ENCODE peak calls at places on chromosomes 7 and 10, in six cellular contexts. N, V, E, D, F and X are unnamed samples.

GRCh38 chr7:4842302-4843064 is 19.3 kb downstream of the PAPOLB start:
- DNase-seq in N (no peak), V (no peak), E (peak), D (no peak), F (no peak), X (no peak)

GRCh38 chr7:25260862-25261454 is 32.7 kb upstream of the NPVF start:
- DNase-seq in N (no peak), V (peak), E (peak), D (no peak), F (no peak), X (peak)

GRCh38 chr7:28956608-28957063 is 1.5 kb downstream of the TRIL start:
- DNase-seq in N (peak), V (peak), E (peak), D (peak), F (peak), X (no peak)

GRCh38 chr7:120996333-120996982 is 7.9 kb downstream of the CPED1 start:
- DNase-seq in N (peak), V (peak), E (peak), D (peak), F (no peak), X (peak)

GRCh38 chr7:106009511-106010226 is 46.6 kb downstream of the CDHR3 start:
- DNase-seq in N (peak), V (peak), E (peak), D (peak), F (peak), X (peak)

GRCh38 chr10:51171946-51172345 is 97.7 kb downstream of the PRKG1 start:
- DNase-seq in N (no peak), V (no peak), E (peak), D (no peak), F (no peak), X (peak)

GRCh38 chr7:73560035-73560835 is 2.7 kb upstream of the BCL7B start:
- DNase-seq in N (no peak), V (peak), E (peak), D (no peak), F (no peak), X (peak)

GRCh38 chr10:70145666-70146488 is 623 bp downstream of the TYSND1 start:
- DNase-seq in N (peak), V (peak), E (peak), D (peak), F (peak), X (peak)

GRCh38 chr7:41436139-41436538 is 266.8 kb downstream of the INHBA start:
- DNase-seq in N (no peak), V (no peak), E (no peak), D (no peak), F (no peak), X (no peak)

GRCh38 chr10:27744478-27745379 is 890 bp downstream of the MKX start:
- DNase-seq in N (no peak), V (peak), E (peak), D (peak), F (peak), X (peak)

GRCh38 chr7:148264933-148265557 is 325.5 kb upstream of the C7orf33 start:
- DNase-seq in N (no peak), V (peak), E (peak), D (no peak), F (peak), X (peak)

GRCh38 chr7:51823437-51823836 is 506.8 kb upstream of the COBL start:
- DNase-seq in N (no peak), V (no peak), E (no peak), D (no peak), F (no peak), X (no peak)

GRCh38 chr10:101224910-101225823 is 4.1 kb downstream of the LBX1 start:
- DNase-seq in N (no peak), V (no peak), E (no peak), D (no peak), F (peak), X (no peak)

GRCh38 chr7:2640858-2641257 is 9.1 kb downstream of the TTYH3 start:
- DNase-seq in N (no peak), V (no peak), E (no peak), D (no peak), F (no peak), X (no peak)

GRCh38 chr7:139734395-139734794 is 43.4 kb downstream of the HIPK2 start:
- DNase-seq in N (no peak), V (peak), E (peak), D (no peak), F (no peak), X (peak)

GRCh38 chr7:74324499-74325229 is 35.5 kb downstream of the CLIP2 start:
- DNase-seq in N (no peak), V (no peak), E (no peak), D (no peak), F (no peak), X (no peak)

GRCh38 chr10:27481486-27481885 is 22.6 kb upstream of the RAB18 start:
- DNase-seq in N (no peak), V (no peak), E (no peak), D (no peak), F (no peak), X (no peak)

GRCh38 chr7:117068511-117069155 is 115.3 kb downstream of the ST7 start:
- DNase-seq in N (peak), V (no peak), E (no peak), D (no peak), F (peak), X (no peak)

GRCh38 chr7:27198138-27198841 is 1.6 kb downstream of the HOXA13 start:
- DNase-seq in N (peak), V (no peak), E (no peak), D (no peak), F (no peak), X (peak)

GRCh38 chr7:46352335-46352954 is 431.4 kb upstream of the IGFBP3 start:
- DNase-seq in N (no peak), V (peak), E (peak), D (no peak), F (peak), X (peak)

GRCh38 chr7:145478551-145478950 is 638.0 kb upstream of the CNTNAP2 start:
- DNase-seq in N (no peak), V (no peak), E (no peak), D (no peak), F (no peak), X (no peak)

GRCh38 chr10:13953371-13953770 is 366.6 kb downstream of the PRPF18 start:
- DNase-seq in N (no peak), V (no peak), E (peak), D (no peak), F (no peak), X (no peak)

GRCh38 chr10:13959443-13960359 is 371.0 kb downstream of the FRMD4A start:
- DNase-seq in N (no peak), V (no peak), E (no peak), D (no peak), F (no peak), X (peak)

GRCh38 chr10:13955426-13955825 is 368.7 kb downstream of the PRPF18 start:
- DNase-seq in N (no peak), V (no peak), E (no peak), D (no peak), F (no peak), X (peak)

GRCh38 chr10:13957856-13958255 is 371.1 kb downstream of the PRPF18 start:
- DNase-seq in N (no peak), V (no peak), E (no peak), D (no peak), F (peak), X (no peak)

DNA sequence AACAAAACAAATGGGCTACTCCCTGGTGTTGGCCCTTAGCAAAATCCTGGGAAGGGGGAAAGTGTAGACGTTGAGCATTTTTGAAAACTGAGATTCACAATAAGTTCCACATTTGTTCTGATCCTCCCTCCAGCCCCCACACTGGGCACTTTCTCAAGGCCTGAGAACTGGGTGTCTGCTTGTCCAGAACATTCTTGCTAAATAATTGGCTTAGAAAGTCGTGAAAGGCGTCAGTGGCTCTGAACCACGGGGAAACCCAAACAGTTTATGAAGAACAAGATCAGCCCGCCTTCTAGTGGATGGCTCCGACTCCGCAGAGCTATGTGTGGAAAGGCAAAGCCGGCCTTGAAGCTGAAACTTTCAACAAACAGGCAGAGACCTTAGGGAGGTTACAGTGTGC is 370.1 kb downstream of the PRPF18 start:
- DNase-seq in N (peak), V (peak), E (peak), D (no peak), F (peak), X (peak)
- TF ChIP-seq CTCF in N (peak), V (peak), E (peak), D (peak), F (no peak), X (peak)

GRCh38 chr7:55017841-55018240 is 976 bp upstream of the EGFR start:
- DNase-seq in N (no peak), V (no peak), E (no peak), D (no peak), F (no peak), X (no peak)
- H3K4me3 ChIP-seq in N (peak), V (no peak), E (no peak), D (peak), F (peak), X (peak)

GRCh38 chr7:47991741-47992311 is 12.4 kb upstream of the HUS1 start:
- DNase-seq in N (peak), V (peak), E (peak), D (peak), F (peak), X (peak)

GRCh38 chr7:47991270-47991669 is 11.9 kb upstream of the HUS1 start:
- DNase-seq in N (no peak), V (no peak), E (no peak), D (no peak), F (no peak), X (no peak)

GRCh38 chr7:47990592-47990991 is 11.2 kb upstream of the HUS1 start:
- DNase-seq in N (no peak), V (no peak), E (no peak), D (no peak), F (no peak), X (no peak)

GRCh38 chr7:47992446-47992845 is 13.0 kb upstream of the HUS1 start:
- DNase-seq in N (no peak), V (no peak), E (no peak), D (no peak), F (peak), X (no peak)

DNA sequence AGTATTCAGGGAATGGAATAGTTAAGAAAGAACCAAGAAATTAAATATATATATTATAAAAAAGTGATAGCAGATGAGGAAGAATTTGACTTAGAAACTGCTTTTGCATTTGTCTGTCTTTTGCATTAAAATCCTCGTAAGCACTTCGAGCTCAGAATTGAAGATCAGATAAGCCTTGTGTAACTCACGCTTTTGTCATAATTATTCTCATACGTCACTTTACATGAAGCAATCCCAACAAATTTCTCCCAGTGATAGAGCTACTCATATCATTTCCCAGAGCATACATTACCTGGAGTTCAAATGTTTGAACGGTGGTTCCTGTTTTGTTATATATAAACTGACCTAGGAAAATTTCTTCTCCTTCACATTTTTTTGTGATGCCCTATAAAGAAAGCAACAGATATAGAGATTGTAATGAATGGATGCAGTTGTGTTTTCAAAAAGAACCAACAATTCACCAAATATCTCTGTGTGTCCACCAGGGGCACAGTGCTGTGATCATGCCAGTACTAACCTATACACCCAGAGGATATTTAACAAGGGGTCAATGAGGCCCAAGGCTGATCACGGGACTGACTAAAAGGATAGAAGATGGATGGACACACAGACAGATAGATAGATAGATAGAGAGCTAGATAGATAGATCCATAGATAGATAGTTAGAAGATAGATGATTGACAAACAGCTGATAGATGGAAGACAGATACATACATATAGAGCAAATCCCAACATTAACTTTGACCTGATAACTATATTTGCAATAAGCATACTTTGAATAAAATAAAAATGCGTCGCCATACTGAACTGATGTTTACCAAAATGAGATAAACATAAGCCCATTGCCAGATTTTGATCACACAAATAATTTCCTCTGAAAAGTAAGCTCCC is 9.3 kb upstream of the HUS1 start:
- DNase-seq in N (no peak), V (peak), E (peak), D (no peak), F (peak), X (no peak)
- TF ChIP-seq CTCF in N (no peak), V (peak), E (peak), D (no peak), F (peak), X (peak)

GRCh38 chr7:134048166-134048565 is 79.0 kb upstream of the LRGUK start:
- DNase-seq in N (no peak), V (no peak), E (no peak), D (no peak), F (no peak), X (no peak)
- H3K4me3 ChIP-seq in N (no peak), V (no peak), E (no peak), D (no peak), F (no peak), X (no peak)

GRCh38 chr7:157238087-157238486 is 98.7 kb upstream of the DNAJB6 start:
- DNase-seq in N (no peak), V (no peak), E (no peak), D (no peak), F (peak), X (no peak)
- TF ChIP-seq CTCF in N (no peak), V (peak), E (no peak), D (no peak), F (peak), X (no peak)

GRCh38 chr7:32058017-32058416 is 12.2 kb downstream of the PDE1C start:
- DNase-seq in N (no peak), V (no peak), E (no peak), D (no peak), F (no peak), X (no peak)
- H3K4me3 ChIP-seq in N (no peak), V (no peak), E (no peak), D (no peak), F (no peak), X (no peak)

GRCh38 chr7:152054377-152055230 is 29.1 kb downstream of the GALNT11 start:
- DNase-seq in N (no peak), V (peak), E (peak), D (no peak), F (peak), X (peak)
- TF ChIP-seq CTCF in N (no peak), V (no peak), E (no peak), D (no peak), F (no peak), X (no peak)

DNA sequence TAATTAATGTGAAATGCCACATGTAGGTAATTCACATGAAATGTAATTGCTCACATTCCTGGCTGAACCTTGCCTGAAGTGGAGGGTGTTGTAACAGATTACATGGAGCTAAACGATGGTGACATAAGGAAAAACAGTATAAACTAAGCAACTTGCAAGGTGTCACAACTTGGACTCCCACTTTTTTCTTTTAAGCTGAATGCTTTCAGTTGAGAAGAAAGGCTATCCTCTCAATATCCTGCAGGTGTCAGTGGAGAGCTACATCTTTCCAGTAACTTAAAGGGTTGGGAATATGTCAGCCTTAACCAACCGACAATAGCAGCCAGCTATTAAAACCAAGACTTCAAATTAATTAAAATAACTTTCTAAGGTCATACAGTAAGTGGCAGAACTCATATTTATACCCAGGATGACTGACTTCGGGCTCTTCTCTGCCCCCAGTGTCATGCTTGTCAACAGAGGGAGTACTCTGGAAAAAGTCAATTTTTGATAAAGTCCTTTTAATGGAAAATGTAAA is 33.7 kb downstream of the NRBF2 start:
- DNase-seq in N (no peak), V (peak), E (peak), D (no peak), F (peak), X (peak)
- H3K4me3 ChIP-seq in N (no peak), V (no peak), E (no peak), D (no peak), F (no peak), X (no peak)